ENCODE peak calls at places on chromosomes 16 and 17, in four cellular contexts. X is activated T-helper 2 cell treated with anti-CD3 and anti-CD28 coated beads, Interferon-gamma antibody, Interleukin-2, Interleukin-4, amounts not matched to agents 10 μg/mL and 5 μg/mL and 100 μg/mL, durations not matched to agents 14 hours and 24 hours and 36 hours; Z is NCI-H1417 treated with DMSO at 0.1 percent for 48 hours; R is IMR-90. Y is an unnamed sample.

GRCh38 chr17:47212458-47212857 is 3.3 kb downstream of the MYL4 start:
- DNase-seq in X (no peak), Z (no peak), R (no peak), Y (no peak)

GRCh38 chr16:68744744-68745280 is 7.7 kb downstream of the CDH1 start:
- DNase-seq in Z (peak), R (peak), X (no peak), Y (peak)

GRCh38 chr17:7296189-7296861 is 1.9 kb upstream of the YBX2 start:
- DNase-seq in R (peak), X (peak), Z (no peak), Y (peak)

GRCh38 chr17:62852195-62852594 is 44.1 kb upstream of the MARCHF10 start:
- DNase-seq in R (no peak), Z (no peak), X (no peak), Y (no peak)

GRCh38 chr16:2179576-2179975 is 16.8 kb downstream of the CASKIN1 start:
- DNase-seq in X (no peak), R (no peak), Z (no peak), Y (no peak)

GRCh38 chr16:50602531-50603205 is 54.5 kb downstream of the NKD1 start:
- DNase-seq in X (no peak), R (no peak), Z (no peak), Y (no peak)

GRCh38 chr17:72122668-72123495 is 2.1 kb downstream of the SOX9 start:
- DNase-seq in Z (no peak), X (no peak), R (peak), Y (no peak)

GRCh38 chr17:76714822-76715461 is 4.2 kb upstream of the MXRA7 start:
- DNase-seq in R (peak), X (peak), Z (no peak), Y (no peak)

GRCh38 chr17:35796942-35797341 is 1.5 kb upstream of the MMP28 start:
- DNase-seq in X (no peak), R (no peak), Z (no peak), Y (no peak)

GRCh38 chr17:17497065-17497844 is 1.1 kb upstream of the RASD1 start:
- DNase-seq in Z (no peak), R (no peak), X (no peak), Y (no peak)

GRCh38 chr16:47036201-47036600 is 62.7 kb upstream of the DNAJA2 start:
- DNase-seq in X (no peak), Z (no peak), R (no peak), Y (no peak)

GRCh38 chr17:10265100-10265810 is 66.8 kb upstream of the GAS7 start:
- DNase-seq in R (peak), X (no peak), Z (no peak), Y (no peak)

GRCh38 chr16:27430923-27431484 is 29.0 kb downstream of the IL21R start:
- DNase-seq in R (peak), X (no peak), Z (no peak), Y (no peak)

GRCh38 chr16:49417354-49417753 is 43.8 kb downstream of the C16orf78 start:
- DNase-seq in X (no peak), R (no peak), Z (no peak), Y (no peak)

GRCh38 chr17:76156662-76156991 is 15.6 kb upstream of the FOXJ1 start:
- DNase-seq in R (no peak), X (no peak), Z (no peak), Y (no peak)

GRCh38 chr17:31856750-31857149 is 2.3 kb downstream of the COPRS start:
- DNase-seq in Z (no peak), R (no peak), X (no peak), Y (no peak)

GRCh38 chr17:1074886-1075665 is 78.1 kb downstream of the TIMM22 start:
- DNase-seq in R (no peak), Z (no peak), X (no peak), Y (no peak)

GRCh38 chr17:4573682-4574081 is 10.6 kb upstream of the SMTNL2 start:
- DNase-seq in X (peak), R (no peak), Z (no peak), Y (no peak)

GRCh38 chr16:79169239-79169638 is 431.3 kb downstream of the MAF start:
- DNase-seq in R (no peak), X (peak), Z (no peak), Y (peak)